ENCODE peak calls at places on chromosomes 3 and 15, in ten cellular contexts. B is HFF-Myc; J is sigmoid colon; X is cardiac fibroblast; U is left colon; D is stimulated activated CD8-positive, alpha-beta memory T cell treated with anti-CD3 and anti-CD28 coated beads, Interleukin-4, amount 100 ng/mL, for 1 hour; R is activated naive CD4-positive, alpha-beta T cell; Y is stimulated activated CD4-positive, alpha-beta T cell treated with anti-CD3 and anti-CD28 coated beads, Interleukin-12 subunit alpha, Interleukin-12 subunit beta, amount 100 ng/mL, for 4 hours; H is fibroblast of pulmonary artery; M is effector CD4-positive, alpha-beta T cell. N is an unnamed sample.

GRCh38 chr3:61663728-61664492 is 102.5 kb downstream of the PTPRG start:
- DNase-seq in B (peak; percentile 98), J (no peak), X (peak; percentile 92), U (no peak), D (no peak), R (no peak), Y (no peak), H (peak; percentile 85), M (no peak), N (no peak)

GRCh38 chr3:96814581-96815567 is at the start of gene EPHA6:
- DNase-seq in B (no peak), J (peak; percentile 66), X (no peak), U (no peak), D (no peak), R (no peak), Y (no peak), H (no peak), M (no peak), N (no peak)

GRCh38 chr3:113597611-113598382 is 65.4 kb downstream of the SIDT1 start:
- DNase-seq in B (no peak), J (no peak), X (no peak), U (no peak), D (no peak), R (no peak), Y (no peak), H (no peak), M (no peak), N (no peak)

GRCh38 chr3:24479816-24480215 is 14.8 kb downstream of the THRB start:
- DNase-seq in B (no peak), J (no peak), X (no peak), U (no peak), D (no peak), R (no peak), Y (no peak), H (no peak), M (no peak), N (no peak)

GRCh38 chr15:45670061-45670460 is 35.2 kb downstream of the SQOR start:
- DNase-seq in B (no peak), J (no peak), X (no peak), U (no peak), D (no peak), R (no peak), Y (no peak), H (no peak), M (no peak), N (no peak)

GRCh38 chr3:35664460-35664919 is 25.2 kb downstream of the ARPP21 start:
- DNase-seq in B (no peak), J (peak; percentile 62), X (peak; percentile 79), U (peak; percentile 9), D (no peak), R (no peak), Y (no peak), H (peak; percentile 87), M (no peak), N (no peak)

GRCh38 chr15:51759557-51760070 is 8.2 kb downstream of the TMOD2 start:
- DNase-seq in B (no peak), J (peak; percentile 86), X (peak; percentile 97), U (peak; percentile 25), D (no peak), R (no peak), Y (no peak), H (peak; percentile 97), M (no peak), N (no peak)

GRCh38 chr3:14278265-14278798 is 99.7 kb downstream of the LSM3 start:
- DNase-seq in B (no peak), J (no peak), X (no peak), U (no peak), D (no peak), R (no peak), Y (no peak), H (no peak), M (no peak), N (no peak)

GRCh38 chr3:72092778-72093177 is 307.8 kb upstream of the PROK2 start:
- DNase-seq in B (no peak), J (no peak), X (no peak), U (no peak), D (no peak), R (no peak), Y (no peak), H (no peak), M (no peak), N (no peak)

GRCh38 chr3:194323785-194324735 is 27.1 kb downstream of the CPN2 start:
- DNase-seq in B (peak; percentile 53), J (peak; percentile 90), X (peak; percentile 85), U (peak; percentile 66), D (no peak), R (no peak), Y (no peak), H (peak; percentile 63), M (no peak), N (no peak)